ENCODE peak calls at places on chromosome 6, in five cellular contexts. One of them, this sample, is unnamed.

GRCh38 chr6:166307082-166307980 is 861 bp downstream of the PRR18 start:
- DNase-seq in GM12865: peak
- DNase-seq in mesendoderm: peak
- DNase-seq in Right ventricle myocardium inferior: no peak
- DNase-seq in NCI-H2171: no peak
- DNase-seq in this sample: no peak

GRCh38 chr6:28497306-28497705 is 18.3 kb downstream of the GPX6 start:
- DNase-seq in GM12865: no peak
- DNase-seq in mesendoderm: no peak
- DNase-seq in Right ventricle myocardium inferior: no peak
- DNase-seq in NCI-H2171: no peak
- DNase-seq in this sample: no peak

GRCh38 chr6:44446626-44447297 is 59.3 kb downstream of the CDC5L start:
- DNase-seq in GM12865: no peak
- DNase-seq in mesendoderm: no peak
- DNase-seq in Right ventricle myocardium inferior: no peak
- DNase-seq in NCI-H2171: no peak
- DNase-seq in this sample: no peak

GRCh38 chr6:22651731-22652130 is 82.4 kb downstream of the HDGFL1 start:
- DNase-seq in GM12865: no peak
- DNase-seq in mesendoderm: no peak
- DNase-seq in Right ventricle myocardium inferior: no peak
- DNase-seq in NCI-H2171: no peak
- DNase-seq in this sample: no peak

GRCh38 chr6:16766836-16767745 is 5.8 kb upstream of the ATXN1 start:
- DNase-seq in GM12865: no peak
- DNase-seq in mesendoderm: no peak
- DNase-seq in Right ventricle myocardium inferior: no peak
- DNase-seq in NCI-H2171: no peak
- DNase-seq in this sample: no peak

GRCh38 chr6:27040244-27041042 is 207.1 kb upstream of the PRSS16 start:
- DNase-seq in GM12865: peak
- DNase-seq in mesendoderm: peak
- DNase-seq in Right ventricle myocardium inferior: no peak
- DNase-seq in NCI-H2171: no peak
- DNase-seq in this sample: no peak

GRCh38 chr6:138430361-138431145 is 26.5 kb downstream of the HEBP2 start:
- DNase-seq in GM12865: no peak
- DNase-seq in mesendoderm: no peak
- DNase-seq in Right ventricle myocardium inferior: peak
- DNase-seq in NCI-H2171: peak
- DNase-seq in this sample: peak

GRCh38 chr6:162999575-163000285 is 272.0 kb downstream of the PACRG start:
- DNase-seq in GM12865: no peak
- DNase-seq in mesendoderm: no peak
- DNase-seq in Right ventricle myocardium inferior: no peak
- DNase-seq in NCI-H2171: no peak
- DNase-seq in this sample: no peak

GRCh38 chr6:129429953-129430352 is 280.0 kb downstream of the ARHGAP18 start:
- DNase-seq in GM12865: no peak
- DNase-seq in mesendoderm: no peak
- DNase-seq in Right ventricle myocardium inferior: no peak
- DNase-seq in NCI-H2171: no peak
- DNase-seq in this sample: no peak

GRCh38 chr6:157755032-157755751 is 67.9 kb upstream of the SNX9 start:
- DNase-seq in GM12865: no peak
- DNase-seq in mesendoderm: peak
- DNase-seq in Right ventricle myocardium inferior: no peak
- DNase-seq in NCI-H2171: no peak
- DNase-seq in this sample: no peak

GRCh38 chr6:5497896-5498578 is 236.7 kb downstream of the FARS2 start:
- DNase-seq in GM12865: no peak
- DNase-seq in mesendoderm: no peak
- DNase-seq in Right ventricle myocardium inferior: no peak
- DNase-seq in NCI-H2171: peak
- DNase-seq in this sample: no peak

GRCh38 chr6:11277275-11278206 is 45.1 kb upstream of the NEDD9 start:
- DNase-seq in GM12865: peak
- DNase-seq in mesendoderm: peak
- DNase-seq in Right ventricle myocardium inferior: no peak
- DNase-seq in NCI-H2171: no peak
- DNase-seq in this sample: no peak

GRCh38 chr6:129889580-129889979 is 28.5 kb upstream of the TMEM244 start:
- DNase-seq in GM12865: no peak
- DNase-seq in mesendoderm: no peak
- DNase-seq in Right ventricle myocardium inferior: no peak
- DNase-seq in NCI-H2171: no peak
- DNase-seq in this sample: no peak

GRCh38 chr6:148905901-148906300 is 159.1 kb downstream of the UST start:
- DNase-seq in GM12865: no peak
- DNase-seq in mesendoderm: no peak
- DNase-seq in Right ventricle myocardium inferior: no peak
- DNase-seq in NCI-H2171: no peak
- DNase-seq in this sample: no peak

GRCh38 chr6:1104988-1105670 is 206.8 kb upstream of the FOXQ1 start:
- DNase-seq in GM12865: no peak
- DNase-seq in mesendoderm: peak
- DNase-seq in Right ventricle myocardium inferior: no peak
- DNase-seq in NCI-H2171: no peak
- DNase-seq in this sample: no peak

GRCh38 chr6:148317051-148317450 is 25.6 kb upstream of the SASH1 start:
- DNase-seq in GM12865: no peak
- DNase-seq in mesendoderm: no peak
- DNase-seq in Right ventricle myocardium inferior: no peak
- DNase-seq in NCI-H2171: no peak
- DNase-seq in this sample: no peak

GRCh38 chr6:37819802-37820712 is 530 bp downstream of the ZFAND3 start:
- DNase-seq in GM12865: peak
- DNase-seq in mesendoderm: peak
- DNase-seq in Right ventricle myocardium inferior: peak
- DNase-seq in NCI-H2171: peak
- DNase-seq in this sample: peak

GRCh38 chr6:113927001-113927400 is 43.9 kb downstream of the HDAC2 start:
- DNase-seq in GM12865: no peak
- DNase-seq in mesendoderm: no peak
- DNase-seq in Right ventricle myocardium inferior: no peak
- DNase-seq in NCI-H2171: no peak
- DNase-seq in this sample: no peak

GRCh38 chr6:125808060-125808459 is 17.3 kb downstream of the NCOA7 start:
- DNase-seq in GM12865: no peak
- DNase-seq in mesendoderm: peak
- DNase-seq in Right ventricle myocardium inferior: no peak
- DNase-seq in NCI-H2171: no peak
- DNase-seq in this sample: no peak

GRCh38 chr6:48624631-48625030 is 513.6 kb upstream of the PTCHD4 start:
- DNase-seq in GM12865: no peak
- DNase-seq in mesendoderm: no peak
- DNase-seq in Right ventricle myocardium inferior: no peak
- DNase-seq in NCI-H2171: no peak
- DNase-seq in this sample: no peak

GRCh38 chr6:26118999-26119398 is 31.8 kb downstream of the HFE start:
- DNase-seq in GM12865: no peak
- DNase-seq in mesendoderm: no peak
- DNase-seq in Right ventricle myocardium inferior: no peak
- DNase-seq in NCI-H2171: no peak
- DNase-seq in this sample: no peak

GRCh38 chr6:73231986-73232391 is 6.7 kb upstream of the KHDC1L start:
- DNase-seq in GM12865: peak
- DNase-seq in mesendoderm: no peak
- DNase-seq in Right ventricle myocardium inferior: no peak
- DNase-seq in NCI-H2171: no peak
- DNase-seq in this sample: no peak

GRCh38 chr6:46925563-46926253 is 4.0 kb upstream of the ADGRF5 start:
- DNase-seq in GM12865: no peak
- DNase-seq in mesendoderm: no peak
- DNase-seq in Right ventricle myocardium inferior: no peak
- DNase-seq in NCI-H2171: no peak
- DNase-seq in this sample: no peak

GRCh38 chr6:22113046-22113766 is 183.6 kb downstream of the PRL start:
- DNase-seq in GM12865: no peak
- DNase-seq in mesendoderm: no peak
- DNase-seq in Right ventricle myocardium inferior: no peak
- DNase-seq in NCI-H2171: no peak
- DNase-seq in this sample: peak

GRCh38 chr6:170063851-170064617 is 226.8 kb downstream of the DLL1 start:
- DNase-seq in GM12865: no peak
- DNase-seq in mesendoderm: peak
- DNase-seq in Right ventricle myocardium inferior: no peak
- DNase-seq in NCI-H2171: no peak
- DNase-seq in this sample: no peak

GRCh38 chr6:110547266-110547964 is 71.0 kb upstream of the SLC22A16 start:
- DNase-seq in GM12865: no peak
- DNase-seq in mesendoderm: peak
- DNase-seq in Right ventricle myocardium inferior: no peak
- DNase-seq in NCI-H2171: no peak
- DNase-seq in this sample: no peak

GRCh38 chr6:12233693-12234551 is 56.2 kb upstream of the EDN1 start:
- DNase-seq in GM12865: peak
- DNase-seq in mesendoderm: peak
- DNase-seq in Right ventricle myocardium inferior: no peak
- DNase-seq in NCI-H2171: no peak
- DNase-seq in this sample: no peak

GRCh38 chr6:169702640-169703246 is 817 bp downstream of the C6orf120 start:
- DNase-seq in GM12865: peak
- DNase-seq in mesendoderm: no peak
- DNase-seq in Right ventricle myocardium inferior: no peak
- DNase-seq in NCI-H2171: no peak
- DNase-seq in this sample: no peak

GRCh38 chr6:35969676-35970075 is 48.8 kb upstream of the SRPK1 start:
- DNase-seq in GM12865: no peak
- DNase-seq in mesendoderm: no peak
- DNase-seq in Right ventricle myocardium inferior: no peak
- DNase-seq in NCI-H2171: no peak
- DNase-seq in this sample: no peak

GRCh38 chr6:31403283-31403989 is at the start of gene MICA:
- DNase-seq in GM12865: peak
- DNase-seq in mesendoderm: peak
- DNase-seq in Right ventricle myocardium inferior: peak
- DNase-seq in NCI-H2171: no peak
- DNase-seq in this sample: peak

GRCh38 chr6:167394820-167395219 is 69.9 kb downstream of the TTLL2 start:
- DNase-seq in GM12865: no peak
- DNase-seq in mesendoderm: no peak
- DNase-seq in Right ventricle myocardium inferior: no peak
- DNase-seq in NCI-H2171: no peak
- DNase-seq in this sample: no peak